ENCODE peak calls at places on chromosomes 3 and 15, in nine cellular contexts. H is mucosa of descending colon, E is psoas muscle, Q is lower leg skin, L is Peyer's patch, I is astrocyte of the cerebellum, X is fibroblast of lung, S is endodermal cell, F is IMR-90. A is an unnamed sample.

GRCh38 chr3:115227461-115227860 is 80.4 kb upstream of the ZBTB20 start:
- DNase-seq in F (no peak), I (no peak), H (no peak), E (no peak), S (no peak), L (no peak), X (peak), Q (no peak), A (no peak)

GRCh38 chr3:58529516-58530353 is 7.3 kb downstream of the ACOX2 start:
- DNase-seq in E (no peak), X (no peak), L (peak), Q (peak), H (peak), F (no peak), I (no peak), S (peak), A (no peak)

GRCh38 chr3:194565597-194566190 is 67.5 kb downstream of the TMEM44 start:
- DNase-seq in F (peak), H (no peak), Q (no peak), S (no peak), E (no peak), L (no peak), I (peak), X (peak), A (no peak)

GRCh38 chr3:10377148-10377725 is 56.3 kb upstream of the SEC13 start:
- DNase-seq in S (no peak), X (no peak), L (peak), H (no peak), F (no peak), E (peak), Q (no peak), I (no peak), A (peak)

GRCh38 chr3:182760576-182761164 is 32.6 kb upstream of the ATP11B start:
- DNase-seq in S (no peak), E (no peak), X (no peak), H (peak), Q (no peak), F (no peak), I (no peak), L (peak), A (no peak)

GRCh38 chr3:172111163-172111562 is 71.8 kb downstream of the FNDC3B start:
- DNase-seq in L (no peak), Q (no peak), H (no peak), I (no peak), S (no peak), X (no peak), E (no peak), F (no peak), A (no peak)

GRCh38 chr3:148450819-148451218 is 246.9 kb upstream of the AGTR1 start:
- DNase-seq in E (no peak), Q (no peak), I (no peak), H (no peak), L (no peak), F (no peak), S (no peak), X (no peak), A (no peak)

GRCh38 chr15:64911317-64912186 is at the start of gene ANKDD1A:
- DNase-seq in F (peak), H (peak), L (peak), I (no peak), E (peak), X (peak), Q (peak), S (peak), A (peak)

GRCh38 chr3:49803464-49804140 is 541 bp downstream of the INKA1 start:
- DNase-seq in E (no peak), I (no peak), S (no peak), L (peak), H (no peak), F (peak), Q (peak), X (no peak), A (no peak)

GRCh38 chr15:88202231-88202630 is 54.3 kb downstream of the NTRK3 start:
- DNase-seq in I (no peak), E (no peak), X (peak), H (no peak), S (no peak), Q (no peak), L (no peak), F (no peak), A (no peak)

GRCh38 chr15:84749111-84749991 is 959 bp downstream of the ZNF592 start:
- DNase-seq in E (peak), S (peak), X (peak), L (no peak), Q (peak), I (no peak), H (peak), F (no peak), A (no peak)

GRCh38 chr15:88403461-88403860 is 63.7 kb downstream of the MRPL46 start:
- DNase-seq in X (no peak), S (no peak), I (no peak), H (no peak), F (no peak), E (no peak), L (no peak), Q (no peak), A (no peak)

GRCh38 chr3:121896823-121897222 is 2.6 kb downstream of the SLC15A2 start:
- DNase-seq in L (no peak), S (no peak), H (no peak), I (no peak), Q (no peak), E (no peak), X (no peak), F (no peak), A (no peak)

GRCh38 chr15:90019611-90020010 is 18.5 kb downstream of the ZNF710 start:
- DNase-seq in I (no peak), F (no peak), E (no peak), H (no peak), S (peak), X (no peak), Q (no peak), L (no peak), A (no peak)

GRCh38 chr3:73621388-73621787 is 3.4 kb downstream of the PDZRN3 start:
- DNase-seq in L (no peak), E (no peak), S (no peak), F (no peak), I (no peak), Q (no peak), H (peak), X (no peak), A (no peak)
- H3K4me3 ChIP-seq in L (peak), E (peak), S (peak), F (peak), I (peak), Q (no peak), H (no peak), X (peak), A (peak)

DNA sequence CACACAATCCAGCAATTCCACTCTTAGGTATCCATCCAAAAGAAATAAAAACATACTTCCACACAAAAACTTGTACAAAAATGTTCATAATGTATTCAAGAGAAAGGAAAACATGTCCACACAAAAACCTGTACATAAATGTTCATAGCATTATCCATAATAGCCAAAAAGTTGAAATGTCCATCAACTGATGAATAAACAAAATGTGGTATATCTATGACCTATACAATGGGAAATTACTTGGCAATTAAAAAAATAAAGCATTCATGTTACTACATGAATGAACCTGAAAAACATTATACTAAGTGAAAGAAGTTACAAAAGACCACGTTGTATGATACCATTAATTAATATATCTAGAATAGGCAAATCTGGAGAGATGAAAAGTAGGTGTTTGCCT is 17.9 kb downstream of the FRMD5 start:
- DNase-seq in H (no peak), S (no peak), F (no peak), X (no peak), I (no peak), E (no peak), Q (no peak), L (no peak), A (no peak)
- TF ChIP-seq CTCF in H (no peak), S (no peak), F (no peak), X (no peak), I (no peak), E (no peak), Q (no peak), L (no peak), A (no peak)

GRCh38 chr3:109136533-109136932 is at the start of gene C3orf85:
- DNase-seq in L (no peak), I (no peak), S (no peak), H (no peak), X (no peak), E (no peak), Q (no peak), F (no peak), A (no peak)
- H3K4me3 ChIP-seq in L (peak), I (no peak), S (no peak), H (peak), X (no peak), E (no peak), Q (no peak), F (no peak), A (no peak)

DNA sequence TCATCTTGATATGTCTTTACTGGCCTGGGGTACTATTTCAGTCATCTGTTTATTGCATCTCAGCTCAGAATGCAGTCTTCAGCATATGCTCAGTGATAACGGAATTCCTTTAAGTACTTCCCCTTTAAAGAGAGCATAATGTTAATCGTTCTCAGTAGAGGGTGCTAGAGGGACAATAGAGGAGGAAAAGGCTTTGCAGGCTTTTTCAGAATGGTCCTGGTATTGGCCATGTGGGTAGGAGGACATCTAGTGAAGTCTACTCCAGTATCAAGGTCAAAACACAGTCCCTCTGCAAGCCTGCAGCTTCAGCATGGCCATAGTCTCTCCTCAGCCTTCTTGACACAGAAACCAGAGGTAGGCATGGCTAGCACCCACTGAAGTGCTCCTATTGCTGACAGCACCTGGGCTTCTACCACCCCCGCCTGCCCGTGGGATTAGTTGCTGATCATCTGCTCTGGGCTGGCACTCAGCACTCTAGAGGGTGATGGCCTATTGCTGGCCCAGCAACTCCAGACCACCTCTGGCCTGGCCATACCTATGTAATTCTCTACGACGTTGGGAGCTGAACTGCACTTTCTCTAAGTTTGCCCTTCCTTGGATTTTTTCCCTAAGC is 65.4 kb downstream of the KCNH8 start:
- DNase-seq in Q (peak), X (no peak), L (no peak), S (peak), F (no peak), I (no peak), H (no peak), E (no peak), A (no peak)
- TF ChIP-seq CTCF in Q (no peak), X (no peak), L (no peak), S (peak), F (no peak), I (no peak), H (no peak), E (no peak), A (peak)